ENCODE peak calls at places on chromosome 17, in seven cellular contexts. W is endodermal cell, P is ovary, E is AG04450, Q is esophagus squamous epithelium, Y is mammary epithelial cell, N is left ventricle myocardium inferior. U is an unnamed sample.

GRCh38 chr17:9767432-9767991 is 23.9 kb downstream of the DHRS7C start:
- DNase-seq in Y (no peak), P (no peak), N (no peak), W (peak), E (no peak), Q (no peak), U (no peak)

GRCh38 chr17:64540118-64540776 is 33.5 kb downstream of the CEP95 start:
- DNase-seq in N (no peak), P (no peak), W (no peak), Y (no peak), Q (no peak), E (no peak), U (no peak)

GRCh38 chr17:72715906-72716572 is 376.4 kb downstream of the SLC39A11 start:
- DNase-seq in Y (peak), N (no peak), E (peak), W (no peak), Q (no peak), P (no peak), U (no peak)

GRCh38 chr17:40496170-40496569 is 5.3 kb downstream of the TNS4 start:
- DNase-seq in E (no peak), W (no peak), P (no peak), N (no peak), Q (no peak), Y (no peak), U (no peak)

GRCh38 chr17:39400547-39401411 is 647 bp downstream of the FBXL20 start:
- DNase-seq in Y (peak), P (peak), N (peak), W (no peak), E (no peak), Q (no peak), U (no peak)

GRCh38 chr17:42849451-42850157 is 1.4 kb upstream of the AOC3 start:
- DNase-seq in P (no peak), Q (no peak), N (no peak), W (no peak), E (no peak), Y (no peak), U (no peak)

GRCh38 chr17:40339068-40339699 is 25.4 kb downstream of the GJD3 start:
- DNase-seq in Y (no peak), N (no peak), E (no peak), Q (no peak), W (no peak), P (no peak), U (no peak)

GRCh38 chr17:27218041-27218440 is 75.9 kb upstream of the WSB1 start:
- DNase-seq in N (no peak), P (no peak), E (no peak), Y (no peak), W (no peak), Q (no peak), U (no peak)

GRCh38 chr17:57085448-57086068 is 512 bp downstream of the AKAP1 start:
- DNase-seq in N (peak), P (peak), Y (peak), Q (no peak), E (no peak), W (peak), U (peak)

GRCh38 chr17:1004769-1005295 is 7.9 kb downstream of the TIMM22 start:
- DNase-seq in E (no peak), W (no peak), P (no peak), N (no peak), Q (no peak), Y (no peak), U (no peak)

GRCh38 chr17:43701318-43701743 is 39.6 kb upstream of the MEOX1 start:
- DNase-seq in Q (no peak), Y (peak), N (no peak), W (no peak), P (no peak), E (no peak), U (no peak)

GRCh38 chr17:38789185-38789584 is 10.2 kb downstream of the PIP4K2B start:
- DNase-seq in W (peak), P (no peak), N (no peak), E (no peak), Y (no peak), Q (no peak), U (no peak)

GRCh38 chr17:2949469-2950044 is 113.8 kb downstream of the OR1D5 start:
- DNase-seq in E (no peak), P (no peak), W (peak), Y (peak), Q (no peak), N (no peak), U (no peak)

GRCh38 chr17:19876524-19877161 is 8.9 kb upstream of the ULK2 start:
- DNase-seq in P (no peak), N (peak), Q (no peak), Y (no peak), E (no peak), W (no peak), U (peak)

GRCh38 chr17:9645858-9646555 is 690 bp downstream of the USP43 start:
- DNase-seq in P (no peak), E (no peak), Q (no peak), W (peak), Y (peak), N (peak), U (no peak)

GRCh38 chr17:43750154-43750553 is 8.4 kb downstream of the SOST start:
- DNase-seq in Y (no peak), Q (no peak), P (no peak), E (no peak), N (no peak), W (no peak), U (no peak)

GRCh38 chr17:266219-266618 is 84.8 kb upstream of the DOC2B start:
- DNase-seq in Y (no peak), P (no peak), Q (no peak), N (no peak), E (no peak), W (peak), U (no peak)

GRCh38 chr17:1455291-1455747 is 713 bp downstream of the CRK start:
- DNase-seq in P (peak), Y (peak), E (no peak), N (peak), Q (no peak), W (peak), U (peak)

GRCh38 chr17:13337864-13338371 is 263.8 kb downstream of the HS3ST3A1 start:
- DNase-seq in Y (peak), W (peak), P (peak), E (peak), N (no peak), Q (no peak), U (peak)

GRCh38 chr17:2563543-2563942 is 29.9 kb upstream of the PAFAH1B1 start:
- DNase-seq in N (no peak), W (no peak), Y (peak), E (no peak), Q (no peak), P (no peak), U (no peak)

GRCh38 chr17:50731575-50732460 is 12.4 kb downstream of the LUC7L3 start:
- DNase-seq in Y (no peak), W (peak), E (no peak), N (no peak), P (no peak), Q (no peak), U (no peak)

GRCh38 chr17:16971458-16972338 is at the start of gene TNFRSF13B:
- DNase-seq in N (no peak), W (peak), P (no peak), E (no peak), Y (no peak), Q (no peak), U (no peak)

GRCh38 chr17:73508057-73508930 is 136.0 kb downstream of the SDK2 start:
- DNase-seq in E (no peak), W (no peak), Q (no peak), N (no peak), P (no peak), Y (no peak), U (no peak)

GRCh38 chr17:78365561-78366108 is 5.8 kb upstream of the SOCS3 start:
- DNase-seq in E (no peak), N (no peak), W (peak), P (no peak), Y (no peak), Q (no peak), U (no peak)

GRCh38 chr17:360141-360705 is 7.6 kb upstream of the RPH3AL start:
- DNase-seq in P (no peak), E (no peak), W (no peak), N (no peak), Q (no peak), Y (no peak), U (no peak)

GRCh38 chr17:33175565-33175964 is 117.5 kb downstream of the ASIC2 start:
- DNase-seq in N (no peak), W (no peak), E (no peak), P (no peak), Y (no peak), Q (no peak), U (no peak)

GRCh38 chr17:49527927-49528651 is 33.0 kb downstream of the NGFR start:
- DNase-seq in E (no peak), W (no peak), N (no peak), Q (no peak), Y (no peak), P (no peak), U (no peak)

GRCh38 chr17:38720941-38721340 is 9.2 kb upstream of the CISD3 start:
- DNase-seq in N (no peak), P (no peak), W (no peak), Q (no peak), Y (no peak), E (no peak), U (no peak)

GRCh38 chr17:78374631-78375274 is 3.7 kb upstream of the PGS1 start:
- DNase-seq in W (peak), N (no peak), E (no peak), Y (no peak), P (no peak), Q (no peak), U (no peak)

GRCh38 chr17:6019959-6020358 is 50.2 kb upstream of the WSCD1 start:
- DNase-seq in Y (no peak), P (no peak), W (no peak), Q (no peak), E (no peak), N (no peak), U (no peak)

GRCh38 chr17:12790806-12791148 is 1.5 kb downstream of the ARHGAP44 start:
- DNase-seq in P (no peak), Y (no peak), N (no peak), W (no peak), E (no peak), Q (no peak), U (no peak)

GRCh38 chr17:31093866-31094599 is 744 bp upstream of the NF1 start:
- DNase-seq in W (peak), E (no peak), Y (no peak), N (no peak), Q (no peak), P (no peak), U (no peak)

GRCh38 chr17:19728114-19728495 is 11.7 kb upstream of the SLC47A2 start:
- DNase-seq in N (peak), E (peak), Y (peak), W (peak), Q (no peak), P (peak), U (no peak)

GRCh38 chr17:50199211-50199633 is 2.2 kb downstream of the COL1A1 start:
- DNase-seq in E (no peak), W (no peak), Y (no peak), P (no peak), N (peak), Q (no peak), U (no peak)

GRCh38 chr17:7290166-7290565 is 4.3 kb downstream of the YBX2 start:
- DNase-seq in P (no peak), Q (no peak), W (no peak), Y (no peak), N (no peak), E (no peak), U (no peak)

DNA sequence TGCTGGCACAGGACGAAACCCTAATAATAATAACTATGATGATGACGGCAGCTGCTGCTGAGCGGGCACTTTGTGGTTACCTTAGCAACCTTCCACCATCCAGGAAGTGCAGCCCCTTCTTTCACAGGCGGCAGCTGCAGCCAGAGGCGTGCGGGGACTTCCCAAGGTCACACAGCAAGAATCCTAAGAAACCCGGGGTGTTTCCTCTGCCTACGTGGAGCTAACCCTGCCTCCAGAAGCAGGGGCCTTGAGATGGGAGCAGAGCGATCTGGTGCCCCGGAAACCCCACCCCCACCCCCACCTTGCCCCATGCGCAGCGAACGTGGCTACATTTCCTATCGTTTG is 22.4 kb upstream of the EIF1 start:
- DNase-seq in Y (peak), E (peak), W (no peak), Q (no peak), N (no peak), P (peak), U (no peak)
- H3K4me3 ChIP-seq in Y (no peak), E (peak), W (no peak), Q (peak), N (peak), P (peak), U (peak)

GRCh38 chr17:3959295-3959899 is 4.8 kb downstream of the ATP2A3 start:
- DNase-seq in Y (no peak), W (peak), E (peak), Q (no peak), N (no peak), P (no peak), U (no peak)

GRCh38 chr17:3961564-3962047 is 2.6 kb downstream of the ATP2A3 start:
- DNase-seq in W (no peak), N (no peak), E (no peak), Y (no peak), Q (peak), P (no peak), U (no peak)

GRCh38 chr17:3959921-3960601 is 4.2 kb downstream of the ATP2A3 start:
- DNase-seq in E (no peak), W (no peak), P (no peak), Q (no peak), Y (no peak), N (no peak), U (no peak)

GRCh38 chr17:3958200-3958599 is 6.0 kb downstream of the ATP2A3 start:
- DNase-seq in W (no peak), E (no peak), P (no peak), Q (no peak), Y (no peak), N (no peak), U (no peak)

DNA sequence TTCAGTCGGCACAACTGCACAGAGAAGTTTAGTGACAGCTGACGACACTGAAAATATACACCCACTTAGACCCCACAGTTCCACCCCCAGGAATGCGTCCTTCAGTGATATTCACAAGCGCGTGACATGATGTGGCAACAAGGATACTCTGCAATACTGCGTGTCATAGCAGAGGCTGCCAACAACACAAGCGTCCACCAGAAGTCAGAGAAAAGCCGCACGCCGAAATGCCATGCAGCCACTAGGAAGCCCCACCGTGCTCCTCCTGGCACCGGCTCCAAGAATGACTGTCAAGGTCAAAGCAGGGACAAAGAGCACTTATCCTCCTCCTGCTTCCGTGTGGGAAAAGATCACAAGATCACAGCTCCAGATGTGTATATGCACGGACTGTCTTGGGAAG is 3.5 kb downstream of the ATP2A3 start:
- DNase-seq in P (no peak), Q (no peak), E (no peak), Y (no peak), N (no peak), W (no peak), U (no peak)
- H3K27ac ChIP-seq in P (no peak), Q (peak), E (no peak), Y (no peak), N (peak), W (no peak), U (peak)

GRCh38 chr17:3962217-3963069 is 1.8 kb downstream of the ATP2A3 start:
- DNase-seq in Q (no peak), W (no peak), N (no peak), Y (no peak), E (no peak), P (no peak), U (no peak)
- H3K4me3 ChIP-seq in Q (no peak), W (no peak), N (peak), Y (no peak), E (no peak), P (no peak), U (peak)

GRCh38 chr17:75077490-75078096 is 10.2 kb upstream of the SLC16A5 start:
- DNase-seq in E (no peak), Q (no peak), Y (no peak), W (no peak), P (peak), N (peak), U (peak)
- H3K27ac ChIP-seq in E (no peak), Q (peak), Y (no peak), W (no peak), P (peak), N (peak), U (peak)

GRCh38 chr17:46916211-46916610 is 6.7 kb upstream of the GOSR2 start:
- DNase-seq in P (no peak), Q (no peak), E (no peak), Y (peak), N (no peak), W (no peak), U (no peak)
- H3K4me3 ChIP-seq in P (no peak), Q (no peak), E (no peak), Y (no peak), N (no peak), W (no peak), U (no peak)

GRCh38 chr17:76178124-76178523 is 37.1 kb upstream of the FOXJ1 start:
- DNase-seq in P (no peak), E (no peak), N (no peak), W (no peak), Y (no peak), Q (no peak), U (no peak)
- H3K27ac ChIP-seq in P (no peak), E (no peak), N (no peak), W (no peak), Y (no peak), Q (no peak), U (peak)

DNA sequence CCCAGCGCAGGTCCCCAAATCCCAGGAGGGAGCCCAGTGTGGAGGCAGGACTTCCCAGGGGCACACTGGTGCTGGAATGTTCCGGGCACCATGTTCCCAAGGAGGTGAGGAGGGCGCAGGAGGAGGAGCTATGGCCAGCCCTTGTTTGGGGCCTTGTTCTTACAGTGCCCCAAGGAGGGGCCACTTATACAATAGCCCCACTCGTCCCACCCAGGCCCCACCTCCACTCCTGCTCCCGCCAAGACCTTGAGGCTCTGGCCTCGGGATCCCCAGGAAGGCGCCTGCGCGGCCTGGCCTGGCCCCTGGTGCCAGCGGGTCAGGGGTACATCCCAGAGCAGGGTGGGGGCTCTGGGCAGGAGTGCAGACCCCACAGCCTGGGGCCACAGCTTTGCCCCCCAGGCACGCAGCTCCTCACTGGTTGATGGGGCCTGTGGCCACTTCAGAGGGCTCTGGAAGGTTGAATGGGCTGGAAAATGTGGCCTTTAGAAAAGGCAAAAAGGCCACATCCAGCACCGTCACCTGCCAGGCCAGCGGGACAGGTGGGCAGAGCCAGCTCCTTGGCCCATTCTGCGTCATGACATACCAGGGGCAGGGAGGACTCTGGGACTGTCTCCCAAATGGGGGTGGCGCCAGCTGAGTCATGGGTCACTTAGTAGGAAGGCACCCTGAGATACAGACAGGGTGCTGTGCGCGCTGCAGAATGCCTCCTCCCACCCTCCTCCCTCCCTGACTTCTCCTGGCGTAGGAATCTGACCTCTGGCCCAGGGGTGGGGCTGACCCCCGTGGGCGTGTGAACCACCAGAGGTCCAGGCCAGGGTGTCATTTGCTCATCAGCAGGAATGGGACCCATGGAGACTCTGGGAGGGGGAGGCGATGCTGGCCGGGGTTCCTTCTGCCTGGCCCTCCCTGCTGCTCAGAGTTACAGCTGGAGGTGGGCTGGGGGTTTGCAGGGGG is 32.3 kb upstream of the PVALEF start:
- DNase-seq in Q (no peak), W (no peak), E (no peak), N (no peak), Y (no peak), P (no peak), U (no peak)
- H3K4me3 ChIP-seq in Q (no peak), W (no peak), E (no peak), N (no peak), Y (no peak), P (no peak), U (no peak)

GRCh38 chr17:48047113-48047740 is 932 bp upstream of the NFE2L1 start:
- DNase-seq in Q (no peak), Y (no peak), W (peak), E (no peak), N (no peak), P (no peak), U (peak)

GRCh38 chr17:48046296-48046695 is 1.9 kb upstream of the NFE2L1 start:
- DNase-seq in W (no peak), Q (no peak), E (no peak), Y (no peak), P (no peak), N (no peak), U (no peak)

GRCh38 chr17:48043171-48043570 is 5.0 kb upstream of the NFE2L1 start:
- DNase-seq in P (no peak), E (no peak), Y (peak), Q (no peak), N (no peak), W (no peak), U (no peak)

GRCh38 chr17:48044851-48045250 is 3.3 kb upstream of the NFE2L1 start:
- DNase-seq in Q (no peak), E (no peak), Y (no peak), W (no peak), P (no peak), N (no peak), U (no peak)

GRCh38 chr17:48045270-48046001 is 2.7 kb upstream of the NFE2L1 start:
- DNase-seq in Q (no peak), N (no peak), Y (peak), W (no peak), E (no peak), P (no peak), U (no peak)
- H3K27ac ChIP-seq in Q (peak), N (no peak), Y (peak), W (no peak), E (no peak), P (no peak), U (no peak)

U was measured in naive thymus-derived CD4-positive, alpha-beta T cell.